ENCODE peak calls at places on chromosomes 7 and 10, in ten cellular contexts. H is stimulated activated naive CD8-positive, alpha-beta T cell treated with anti-CD3 and anti-CD28 coated beads, Interleukin-15, Interleukin-2, amounts not matched to agents 100 U/mL and 50 U/mL, for 24 hours; Y is stimulated activated CD8-positive, alpha-beta memory T cell treated with anti-CD3 and anti-CD28 coated beads, Interleukin-7, amount 100 ng/mL, for 1 hour; B is non-pigmented ciliary epithelial cell; Q is pulmonary artery endothelial cell; M is GM23248; X is foreskin fibroblast; Z is brain microvascular endothelial cell; S is stimulated activated CD4-positive, alpha-beta T cell treated with anti-CD3 and anti-CD28 coated beads, Interleukin-1b, Interleukin-23, amount 100 ng/mL, for 24 hours; W is HT1080. D is an unnamed sample.

GRCh38 chr7:102433319-102434038 is at the start of gene ORAI2:
- DNase-seq in H (peak; percentile 92), Y (peak; percentile 80), B (no peak), Q (no peak), M (peak; percentile 90), X (peak; percentile 89), Z (peak; percentile 39), S (peak; percentile 82), W (peak; percentile 13), D (peak; percentile 96)

GRCh38 chr7:16098058-16098457 is 323.3 kb downstream of the CRPPA start:
- DNase-seq in H (no peak), Y (no peak), B (no peak), Q (no peak), M (no peak), X (peak; percentile 2), Z (no peak), S (no peak), W (no peak), D (no peak)

GRCh38 chr7:50730459-50731400 is 52.0 kb downstream of the GRB10 start:
- DNase-seq in H (no peak), Y (no peak), B (no peak), Q (no peak), M (peak; percentile 26), X (no peak), Z (no peak), S (no peak), W (no peak), D (no peak)

GRCh38 chr7:142556745-142557144 is 192.5 kb upstream of the PRSS1 start:
- DNase-seq in H (no peak), Y (no peak), B (peak; percentile 98), Q (peak; percentile 75), M (peak; percentile 98), X (peak; percentile 99), Z (peak; percentile 94), S (no peak), W (peak; percentile 98), D (no peak)

GRCh38 chr10:34134602-34135001 is 680.5 kb downstream of the PARD3 start:
- DNase-seq in H (no peak), Y (no peak), B (no peak), Q (no peak), M (no peak), X (no peak), Z (no peak), S (no peak), W (no peak), D (peak; percentile 24)

GRCh38 chr7:13628231-13629001 is 361.1 kb downstream of the ETV1 start:
- DNase-seq in H (no peak), Y (no peak), B (peak; percentile 11), Q (no peak), M (peak; percentile 52), X (peak; percentile 50), Z (peak; percentile 87), S (no peak), W (peak; percentile 72), D (no peak)

GRCh38 chr10:106278385-106278784 is 886.1 kb downstream of the SORCS1 start:
- DNase-seq in H (no peak), Y (no peak), B (peak; percentile 2), Q (no peak), M (peak; percentile 9), X (peak; percentile 11), Z (no peak), S (no peak), W (peak; percentile 15), D (no peak)

GRCh38 chr7:39950473-39951155 is 558 bp downstream of the CDK13 start:
- DNase-seq in H (peak; percentile 59), Y (no peak), B (no peak), Q (no peak), M (peak; percentile 70), X (peak; percentile 78), Z (peak; percentile 20), S (peak; percentile 34), W (no peak), D (peak; percentile 84)

GRCh38 chr10:133237241-133238065 is at the start of gene VENTX:
- DNase-seq in H (no peak), Y (no peak), B (no peak), Q (no peak), M (no peak), X (no peak), Z (no peak), S (no peak), W (no peak), D (no peak)

GRCh38 chr7:66265566-66265965 is 60.4 kb downstream of the TPST1 start:
- DNase-seq in H (no peak), Y (no peak), B (no peak), Q (no peak), M (peak; percentile 63), X (peak; percentile 49), Z (no peak), S (no peak), W (no peak), D (no peak)

GRCh38 chr7:2030475-2031456 is 202.0 kb downstream of the MAD1L1 start:
- DNase-seq in H (peak; percentile 49), Y (no peak), B (no peak), Q (no peak), M (no peak), X (no peak), Z (no peak), S (no peak), W (no peak), D (peak; percentile 73)

GRCh38 chr10:121910673-121911420 is 17.0 kb downstream of the ATE1 start:
- DNase-seq in H (no peak), Y (no peak), B (no peak), Q (no peak), M (peak; percentile 56), X (peak; percentile 24), Z (no peak), S (no peak), W (peak; percentile 30), D (no peak)

GRCh38 chr10:84205049-84205852 is 10.9 kb downstream of the CDHR1 start:
- DNase-seq in H (peak; percentile 80), Y (peak; percentile 38), B (no peak), Q (peak; percentile 4), M (peak; percentile 69), X (peak; percentile 60), Z (peak; percentile 59), S (peak; percentile 50), W (peak; percentile 52), D (peak; percentile 89)

GRCh38 chr10:102219370-102219769 is 6.7 kb upstream of the ELOVL3 start:
- DNase-seq in H (no peak), Y (no peak), B (no peak), Q (no peak), M (no peak), X (no peak), Z (no peak), S (no peak), W (no peak), D (no peak)

GRCh38 chr10:42943025-42943818 is 133.6 kb upstream of the RET start:
- DNase-seq in H (no peak), Y (no peak), B (no peak), Q (no peak), M (no peak), X (no peak), Z (no peak), S (no peak), W (no peak), D (peak; percentile 38)

GRCh38 chr7:107837145-107837512 is 34.1 kb upstream of the SLC26A3 start:
- DNase-seq in H (no peak), Y (no peak), B (no peak), Q (no peak), M (no peak), X (no peak), Z (no peak), S (no peak), W (no peak), D (no peak)

GRCh38 chr7:2104716-2105115 is 128.0 kb downstream of the MAD1L1 start:
- DNase-seq in H (no peak), Y (no peak), B (no peak), Q (no peak), M (peak; percentile 38), X (no peak), Z (no peak), S (no peak), W (no peak), D (no peak)

GRCh38 chr10:30459283-30459682 is 25.3 kb downstream of the MAP3K8 start:
- DNase-seq in H (no peak), Y (no peak), B (no peak), Q (no peak), M (no peak), X (no peak), Z (peak; percentile 48), S (no peak), W (no peak), D (no peak)

GRCh38 chr10:75472685-75473084 is 41.3 kb downstream of the LRMDA start:
- DNase-seq in H (no peak), Y (no peak), B (no peak), Q (peak; percentile 37), M (no peak), X (no peak), Z (no peak), S (no peak), W (no peak), D (no peak)

GRCh38 chr10:117226813-117227451 is 14.0 kb upstream of the SLC18A2 start:
- DNase-seq in H (peak; percentile 11), Y (no peak), B (no peak), Q (no peak), M (peak; percentile 81), X (peak; percentile 40), Z (peak; percentile 14), S (no peak), W (peak; percentile 60), D (no peak)

GRCh38 chr7:33614357-33615132 is 290.8 kb upstream of the BMPER start:
- DNase-seq in H (no peak), Y (no peak), B (no peak), Q (no peak), M (no peak), X (no peak), Z (no peak), S (no peak), W (no peak), D (no peak)

GRCh38 chr7:85750454-85750949 is 563.6 kb upstream of the SEMA3D start:
- DNase-seq in H (peak; percentile 19), Y (no peak), B (no peak), Q (no peak), M (peak; percentile 56), X (peak; percentile 60), Z (peak; percentile 35), S (no peak), W (peak; percentile 35), D (peak; percentile 72)

GRCh38 chr7:131244259-131244852 is 83.3 kb upstream of the MKLN1 start:
- DNase-seq in H (no peak), Y (no peak), B (peak; percentile 89), Q (peak; percentile 53), M (peak; percentile 95), X (peak; percentile 97), Z (peak; percentile 97), S (no peak), W (peak; percentile 95), D (no peak)

GRCh38 chr10:88489107-88489506 is 94.0 kb downstream of the RNLS start:
- DNase-seq in H (no peak), Y (no peak), B (no peak), Q (no peak), M (no peak), X (no peak), Z (no peak), S (no peak), W (no peak), D (no peak)

GRCh38 chr10:21526184-21526951 is 886 bp upstream of the SKIDA1 start:
- DNase-seq in H (peak; percentile 67), Y (no peak), B (no peak), Q (no peak), M (peak; percentile 84), X (peak; percentile 92), Z (peak; percentile 60), S (peak; percentile 49), W (peak; percentile 58), D (peak; percentile 83)

GRCh38 chr10:92268763-92269162 is 22.1 kb downstream of the CPEB3 start:
- DNase-seq in H (no peak), Y (no peak), B (no peak), Q (no peak), M (no peak), X (no peak), Z (no peak), S (no peak), W (no peak), D (no peak)

GRCh38 chr10:43229208-43230061 is 37.4 kb downstream of the RASGEF1A start:
- DNase-seq in H (peak; percentile 45), Y (no peak), B (no peak), Q (no peak), M (peak; percentile 29), X (no peak), Z (no peak), S (no peak), W (no peak), D (peak; percentile 80)

GRCh38 chr7:135795846-135796570 is 47.4 kb upstream of the FAM180A start:
- DNase-seq in H (no peak), Y (no peak), B (no peak), Q (no peak), M (no peak), X (no peak), Z (no peak), S (no peak), W (no peak), D (no peak)

D was measured in activated CD4-positive, alpha-beta T cell treated with anti-CD3 and anti-CD28 coated beads, Interleukin-2, amount 10 ng/mL, durations not matched to agents 24 days and 14 days.